ENCODE peak calls at places on chromosomes 5 and 9, in seven cellular contexts. R is heart right ventricle, N is astrocyte of the spinal cord, B is astrocyte, K is lower lobe of right lung, G is kidney epithelial cell, U is WTC11. M is an unnamed sample.

GRCh38 chr5:32916648-32917047 is 205.5 kb downstream of the NPR3 start:
- DNase-seq in B (peak; percentile 13), R (no peak), G (no peak), N (peak; percentile 18), K (no peak), U (peak; percentile 52), M (peak; percentile 32)

GRCh38 chr9:12775373-12775962 is 648 bp downstream of the LURAP1L start:
- DNase-seq in N (peak; percentile 20), K (peak; percentile 42), G (no peak), U (peak; percentile 40), R (peak; percentile 27), B (no peak), M (peak; percentile 45)

GRCh38 chr9:93900436-93900819 is 54.7 kb downstream of the BARX1 start:
- DNase-seq in R (no peak), B (no peak), N (no peak), G (no peak), K (no peak), U (peak; percentile 1), M (no peak)

GRCh38 chr5:93189707-93190120 is 391.3 kb downstream of the NR2F1-AS1 start:
- DNase-seq in B (peak; percentile 100), U (no peak), K (no peak), N (peak; percentile 91), R (no peak), G (peak; percentile 98), M (no peak)

GRCh38 chr5:68134033-68134668 is 81.4 kb upstream of the PIK3R1 start:
- DNase-seq in U (peak; percentile 23), N (no peak), K (no peak), B (no peak), G (no peak), R (no peak), M (peak; percentile 57)

GRCh38 chr9:16335788-16336580 is 534.5 kb downstream of the BNC2 start:
- DNase-seq in K (no peak), N (peak; percentile 98), B (peak; percentile 100), U (no peak), G (peak; percentile 96), R (peak; percentile 44), M (no peak)

GRCh38 chr5:157137691-157138090 is 5.0 kb downstream of the MED7 start:
- DNase-seq in K (no peak), B (no peak), R (no peak), U (no peak), G (no peak), N (no peak), M (no peak)

GRCh38 chr9:133581553-133582343 is 27.4 kb downstream of the FAM163B start:
- DNase-seq in U (no peak), N (no peak), B (no peak), G (no peak), K (no peak), R (peak; percentile 68), M (no peak)

GRCh38 chr5:139765409-139766217 is 30.0 kb upstream of the PSD2 start:
- DNase-seq in K (peak; percentile 86), R (peak; percentile 86), U (peak; percentile 84), B (peak; percentile 18), N (peak; percentile 73), G (no peak), M (peak; percentile 87)

GRCh38 chr9:5799314-5799713 is 33.6 kb downstream of the ERMP1 start:
- DNase-seq in N (peak; percentile 62), G (no peak), R (no peak), K (no peak), B (peak; percentile 23), U (no peak), M (no peak)

GRCh38 chr9:119283118-119283794 is 86.0 kb downstream of the BRINP1 start:
- DNase-seq in R (no peak), N (no peak), B (peak; percentile 88), G (peak; percentile 41), K (no peak), U (peak; percentile 55), M (no peak)

GRCh38 chr5:14595189-14595588 is 13.6 kb downstream of the OTULINL start:
- DNase-seq in R (no peak), B (no peak), G (no peak), N (no peak), K (no peak), U (no peak), M (peak; percentile 33)

GRCh38 chr9:37913480-37914153 is 9.7 kb upstream of the SLC25A51 start:
- DNase-seq in N (peak; percentile 77), R (peak; percentile 75), B (no peak), G (no peak), U (peak; percentile 92), K (peak; percentile 76), M (no peak)

GRCh38 chr9:132919609-132920268 is 24.7 kb downstream of the TSC1 start:
- DNase-seq in B (no peak), G (no peak), N (no peak), U (no peak), R (no peak), K (no peak), M (no peak)

GRCh38 chr9:13491138-13491492 is 211.6 kb upstream of the MPDZ start:
- DNase-seq in R (no peak), K (no peak), G (no peak), N (no peak), U (no peak), B (no peak), M (no peak)

GRCh38 chr9:70406446-70406862 is 8.0 kb downstream of the KLF9 start:
- DNase-seq in N (peak; percentile 52), U (no peak), B (peak; percentile 70), G (no peak), R (no peak), K (no peak), M (no peak)

GRCh38 chr9:5524090-5524489 is 13.8 kb downstream of the PDCD1LG2 start:
- DNase-seq in U (no peak), G (no peak), K (no peak), B (no peak), N (no peak), R (no peak), M (no peak)

GRCh38 chr5:38906503-38906902 is 60.7 kb downstream of the OSMR start:
- DNase-seq in U (no peak), B (no peak), G (no peak), K (no peak), N (no peak), R (no peak), M (no peak)

GRCh38 chr5:81609810-81610375 is 141.0 kb downstream of the SSBP2 start:
- DNase-seq in U (no peak), B (no peak), G (no peak), K (no peak), R (no peak), N (no peak), M (no peak)

GRCh38 chr5:38347040-38347763 is 88.8 kb downstream of the EGFLAM start:
- DNase-seq in G (peak; percentile 29), K (no peak), U (no peak), N (no peak), R (no peak), B (no peak), M (no peak)

GRCh38 chr9:106745457-106745856 is 117.5 kb upstream of the ZNF462 start:
- DNase-seq in G (no peak), R (no peak), N (peak; percentile 11), B (no peak), K (no peak), U (no peak), M (no peak)

GRCh38 chr5:125349432-125349831 is 603.0 kb upstream of the ZNF608 start:
- DNase-seq in U (no peak), G (no peak), B (peak; percentile 24), N (peak; percentile 41), K (no peak), R (no peak), M (no peak)

GRCh38 chr5:180380441-180380840 is 27.3 kb upstream of the GFPT2 start:
- DNase-seq in N (no peak), U (no peak), K (no peak), G (no peak), B (no peak), R (no peak), M (no peak)

DNA sequence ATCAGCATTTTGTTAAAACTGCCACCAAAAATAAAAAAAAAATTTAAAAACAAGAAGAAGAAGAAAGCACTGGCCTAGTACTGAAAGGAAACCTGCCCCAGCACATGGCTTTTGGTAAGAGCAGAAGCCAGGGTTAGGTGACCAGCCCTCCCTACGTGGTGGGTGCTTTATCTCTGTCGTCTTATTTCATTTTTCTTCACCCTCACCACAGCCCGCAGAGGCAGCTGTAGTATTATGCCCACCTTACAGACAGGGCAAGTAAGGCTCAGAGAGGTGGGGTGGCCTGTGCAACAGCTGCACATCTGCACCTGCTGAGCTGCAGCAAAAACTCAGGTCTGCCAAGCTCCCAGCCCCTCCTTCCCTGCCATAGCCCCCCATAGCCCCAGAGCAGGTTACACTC is 140.8 kb upstream of the LMX1B start:
- DNase-seq in U (no peak), G (no peak), N (no peak), R (no peak), K (no peak), B (no peak), M (no peak)
- TF ChIP-seq CTCF in U (no peak), G (no peak), N (no peak), R (no peak), K (no peak), B (no peak), M (no peak)

GRCh38 chr5:150286820-150287219 is 2.8 kb downstream of the CAMK2A start:
- DNase-seq in G (no peak), B (no peak), K (no peak), R (no peak), U (peak; percentile 65), N (no peak), M (no peak)
- TF ChIP-seq CTCF in G (peak; percentile 45), B (peak; percentile 18), K (no peak), R (peak; percentile 30), U (peak; percentile 35), N (peak; percentile 22), M (no peak)

DNA sequence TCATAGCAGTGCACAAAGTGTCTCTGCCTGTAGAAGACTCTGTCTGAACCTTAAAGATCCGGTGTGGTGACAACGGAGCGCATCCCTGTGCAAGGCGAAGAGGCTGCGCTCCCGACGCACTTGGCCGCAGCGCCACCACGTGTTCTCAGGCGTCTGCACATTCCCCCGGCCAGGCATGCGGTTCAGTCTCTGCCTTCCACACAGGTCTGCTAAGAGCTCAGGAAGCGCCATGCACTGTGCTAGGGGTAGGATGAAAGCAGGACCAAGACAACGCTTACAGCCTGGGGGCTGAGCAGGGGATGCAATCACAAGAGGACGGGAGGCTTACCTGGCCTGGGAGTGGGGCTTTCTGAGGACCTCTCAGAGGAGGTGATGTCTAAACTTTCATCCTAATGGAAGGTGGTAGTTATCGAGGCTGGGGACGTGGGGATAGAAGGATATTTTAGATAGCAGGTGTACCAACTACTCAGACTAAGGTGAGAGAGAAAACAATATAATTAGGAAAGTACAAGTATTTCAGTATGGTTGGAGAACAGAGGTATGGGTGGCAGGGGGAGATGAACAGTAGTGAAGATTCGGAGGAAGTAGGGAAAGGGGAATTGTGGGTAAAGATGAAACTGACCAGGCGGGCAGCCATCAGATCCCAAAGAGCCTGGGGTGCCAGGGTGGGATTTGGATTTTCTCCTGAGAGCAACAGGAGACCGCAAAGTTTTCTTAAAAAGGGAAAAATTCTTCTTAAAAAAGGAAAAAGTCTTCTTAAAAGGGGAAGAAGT is 13.3 kb downstream of the CAPSL start:
- DNase-seq in B (peak; percentile 54), K (peak; percentile 64), R (peak; percentile 45), N (peak; percentile 68), U (peak; percentile 77), G (no peak), M (peak; percentile 70)
- TF ChIP-seq CTCF in B (peak; percentile 61), K (peak; percentile 73), R (peak; percentile 47), N (peak; percentile 84), U (no peak), G (peak; percentile 83), M (no peak)

DNA sequence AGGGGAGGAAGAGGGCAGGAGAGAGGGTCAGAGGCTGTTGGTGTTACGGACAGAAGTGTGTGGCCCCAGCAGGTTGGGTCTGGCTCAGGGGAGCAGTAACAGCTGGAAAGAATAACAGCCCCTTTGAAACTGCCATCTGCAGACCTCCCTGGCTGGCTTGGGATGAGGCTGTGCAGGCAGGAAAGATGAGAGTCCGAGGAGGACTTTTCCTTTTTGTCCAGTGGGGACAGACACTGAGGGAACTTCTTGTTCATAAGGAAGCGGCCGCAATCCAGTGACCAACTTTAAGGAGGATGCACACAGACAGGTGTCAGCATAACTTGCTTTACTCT is 14.8 kb upstream of the PLEKHG4B start:
- DNase-seq in B (no peak), R (no peak), U (no peak), N (no peak), K (no peak), G (no peak), M (no peak)
- TF ChIP-seq CTCF in B (no peak), R (no peak), U (no peak), N (no peak), K (no peak), G (no peak), M (no peak)